ENCODE peak calls at places on chromosomes 11 and 22, in nine cellular contexts. One of them, this sample, is unnamed.

GRCh38 chr11:8083871-8084281 is 2.9 kb downstream of the TUB start:
- DNase-seq in NCI-H446: peak; percentile 24
- DNase-seq in M059J: no peak
- DNase-seq in kidney tubule cell: no peak
- DNase-seq in H4: no peak
- DNase-seq in skeletal muscle cell: no peak
- DNase-seq in tibial nerve: no peak
- DNase-seq in activated naive CD8-positive, alpha-beta T cell treated with anti-CD3 and anti-CD28 coated beads for 36 hours: no peak
- DNase-seq in activated CD4-positive, alpha-beta memory T cell treated with anti-CD3 and anti-CD28 coated beads for 36 hours: no peak
- DNase-seq in this sample: no peak

GRCh38 chr11:114263510-114264170 is 32.6 kb upstream of the NNMT start:
- DNase-seq in skeletal muscle cell: no peak
- DNase-seq in NCI-H446: no peak
- DNase-seq in M059J: no peak
- DNase-seq in kidney tubule cell: no peak
- DNase-seq in activated CD4-positive, alpha-beta memory T cell treated with anti-CD3 and anti-CD28 coated beads for 36 hours: no peak
- DNase-seq in tibial nerve: no peak
- DNase-seq in H4: no peak
- DNase-seq in activated naive CD8-positive, alpha-beta T cell treated with anti-CD3 and anti-CD28 coated beads for 36 hours: no peak
- DNase-seq in this sample: no peak

GRCh38 chr11:46066335-46066734 is 54.9 kb downstream of the PHF21A start:
- DNase-seq in skeletal muscle cell: no peak
- DNase-seq in NCI-H446: no peak
- DNase-seq in activated naive CD8-positive, alpha-beta T cell treated with anti-CD3 and anti-CD28 coated beads for 36 hours: no peak
- DNase-seq in M059J: no peak
- DNase-seq in kidney tubule cell: peak; percentile 76
- DNase-seq in activated CD4-positive, alpha-beta memory T cell treated with anti-CD3 and anti-CD28 coated beads for 36 hours: no peak
- DNase-seq in tibial nerve: no peak
- DNase-seq in H4: no peak
- DNase-seq in this sample: peak; percentile 80

GRCh38 chr22:38110008-38110862 is at the start of gene BAIAP2L2:
- DNase-seq in skeletal muscle cell: no peak
- DNase-seq in activated CD4-positive, alpha-beta memory T cell treated with anti-CD3 and anti-CD28 coated beads for 36 hours: no peak
- DNase-seq in tibial nerve: no peak
- DNase-seq in NCI-H446: no peak
- DNase-seq in H4: no peak
- DNase-seq in M059J: no peak
- DNase-seq in activated naive CD8-positive, alpha-beta T cell treated with anti-CD3 and anti-CD28 coated beads for 36 hours: no peak
- DNase-seq in kidney tubule cell: peak; percentile 91
- DNase-seq in this sample: no peak

GRCh38 chr11:46293616-46294015 is 16.2 kb downstream of the CREB3L1 start:
- DNase-seq in M059J: peak; percentile 98
- DNase-seq in tibial nerve: no peak
- DNase-seq in H4: peak; percentile 83
- DNase-seq in NCI-H446: no peak
- DNase-seq in activated CD4-positive, alpha-beta memory T cell treated with anti-CD3 and anti-CD28 coated beads for 36 hours: no peak
- DNase-seq in kidney tubule cell: peak; percentile 93
- DNase-seq in activated naive CD8-positive, alpha-beta T cell treated with anti-CD3 and anti-CD28 coated beads for 36 hours: no peak
- DNase-seq in skeletal muscle cell: peak; percentile 90
- DNase-seq in this sample: no peak

GRCh38 chr22:36860438-36860820 is 377 bp upstream of the NCF4 start:
- DNase-seq in kidney tubule cell: no peak
- DNase-seq in activated CD4-positive, alpha-beta memory T cell treated with anti-CD3 and anti-CD28 coated beads for 36 hours: no peak
- DNase-seq in activated naive CD8-positive, alpha-beta T cell treated with anti-CD3 and anti-CD28 coated beads for 36 hours: no peak
- DNase-seq in H4: no peak
- DNase-seq in M059J: no peak
- DNase-seq in skeletal muscle cell: no peak
- DNase-seq in NCI-H446: no peak
- DNase-seq in tibial nerve: no peak
- DNase-seq in this sample: no peak

GRCh38 chr11:124917115-124917637 is 1.9 kb upstream of the HEPN1 start:
- DNase-seq in skeletal muscle cell: peak; percentile 57
- DNase-seq in activated naive CD8-positive, alpha-beta T cell treated with anti-CD3 and anti-CD28 coated beads for 36 hours: no peak
- DNase-seq in kidney tubule cell: no peak
- DNase-seq in tibial nerve: no peak
- DNase-seq in H4: peak; percentile 48
- DNase-seq in M059J: no peak
- DNase-seq in activated CD4-positive, alpha-beta memory T cell treated with anti-CD3 and anti-CD28 coated beads for 36 hours: no peak
- DNase-seq in NCI-H446: peak; percentile 89
- DNase-seq in this sample: no peak

GRCh38 chr22:25903294-25903693 is 161.3 kb downstream of the MYO18B start:
- DNase-seq in M059J: no peak
- DNase-seq in activated CD4-positive, alpha-beta memory T cell treated with anti-CD3 and anti-CD28 coated beads for 36 hours: no peak
- DNase-seq in H4: no peak
- DNase-seq in NCI-H446: no peak
- DNase-seq in kidney tubule cell: no peak
- DNase-seq in activated naive CD8-positive, alpha-beta T cell treated with anti-CD3 and anti-CD28 coated beads for 36 hours: peak; percentile 5
- DNase-seq in tibial nerve: no peak
- DNase-seq in skeletal muscle cell: no peak
- DNase-seq in this sample: no peak

GRCh38 chr22:36937319-36938027 is 24.0 kb downstream of the CSF2RB start:
- DNase-seq in H4: no peak
- DNase-seq in activated CD4-positive, alpha-beta memory T cell treated with anti-CD3 and anti-CD28 coated beads for 36 hours: peak; percentile 4
- DNase-seq in kidney tubule cell: no peak
- DNase-seq in activated naive CD8-positive, alpha-beta T cell treated with anti-CD3 and anti-CD28 coated beads for 36 hours: no peak
- DNase-seq in NCI-H446: no peak
- DNase-seq in skeletal muscle cell: no peak
- DNase-seq in M059J: no peak
- DNase-seq in tibial nerve: no peak
- DNase-seq in this sample: no peak

GRCh38 chr11:86535773-86536172 is 136.6 kb downstream of the ME3 start:
- DNase-seq in activated CD4-positive, alpha-beta memory T cell treated with anti-CD3 and anti-CD28 coated beads for 36 hours: no peak
- DNase-seq in activated naive CD8-positive, alpha-beta T cell treated with anti-CD3 and anti-CD28 coated beads for 36 hours: no peak
- DNase-seq in skeletal muscle cell: no peak
- DNase-seq in tibial nerve: no peak
- DNase-seq in M059J: no peak
- DNase-seq in kidney tubule cell: no peak
- DNase-seq in NCI-H446: no peak
- DNase-seq in H4: no peak
- DNase-seq in this sample: no peak

GRCh38 chr11:115333106-115333505 is 171.1 kb downstream of the CADM1 start:
- DNase-seq in H4: peak; percentile 30
- DNase-seq in activated naive CD8-positive, alpha-beta T cell treated with anti-CD3 and anti-CD28 coated beads for 36 hours: no peak
- DNase-seq in kidney tubule cell: peak; percentile 55
- DNase-seq in activated CD4-positive, alpha-beta memory T cell treated with anti-CD3 and anti-CD28 coated beads for 36 hours: no peak
- DNase-seq in M059J: peak; percentile 76
- DNase-seq in tibial nerve: no peak
- DNase-seq in NCI-H446: no peak
- DNase-seq in skeletal muscle cell: no peak
- DNase-seq in this sample: peak; percentile 51

GRCh38 chr22:22450343-22450839 is 58.2 kb downstream of the ZNF280B start:
- DNase-seq in H4: no peak
- DNase-seq in tibial nerve: peak; percentile 14
- DNase-seq in skeletal muscle cell: no peak
- DNase-seq in NCI-H446: no peak
- DNase-seq in activated naive CD8-positive, alpha-beta T cell treated with anti-CD3 and anti-CD28 coated beads for 36 hours: no peak
- DNase-seq in kidney tubule cell: no peak
- DNase-seq in M059J: no peak
- DNase-seq in activated CD4-positive, alpha-beta memory T cell treated with anti-CD3 and anti-CD28 coated beads for 36 hours: no peak
- DNase-seq in this sample: no peak

GRCh38 chr22:37665487-37665886 is 7.0 kb downstream of the PDXP start:
- DNase-seq in tibial nerve: no peak
- DNase-seq in activated CD4-positive, alpha-beta memory T cell treated with anti-CD3 and anti-CD28 coated beads for 36 hours: no peak
- DNase-seq in activated naive CD8-positive, alpha-beta T cell treated with anti-CD3 and anti-CD28 coated beads for 36 hours: no peak
- DNase-seq in M059J: no peak
- DNase-seq in skeletal muscle cell: no peak
- DNase-seq in kidney tubule cell: no peak
- DNase-seq in H4: no peak
- DNase-seq in NCI-H446: no peak
- DNase-seq in this sample: no peak

GRCh38 chr22:37274380-37274862 is 7.9 kb upstream of the CYTH4 start:
- DNase-seq in NCI-H446: no peak
- DNase-seq in M059J: no peak
- DNase-seq in activated CD4-positive, alpha-beta memory T cell treated with anti-CD3 and anti-CD28 coated beads for 36 hours: no peak
- DNase-seq in kidney tubule cell: no peak
- DNase-seq in skeletal muscle cell: no peak
- DNase-seq in H4: no peak
- DNase-seq in tibial nerve: no peak
- DNase-seq in activated naive CD8-positive, alpha-beta T cell treated with anti-CD3 and anti-CD28 coated beads for 36 hours: no peak
- DNase-seq in this sample: no peak

GRCh38 chr11:102494216-102494615 is 36.3 kb downstream of the MMP7 start:
- DNase-seq in M059J: peak; percentile 89
- DNase-seq in activated CD4-positive, alpha-beta memory T cell treated with anti-CD3 and anti-CD28 coated beads for 36 hours: no peak
- DNase-seq in skeletal muscle cell: peak; percentile 47
- DNase-seq in H4: peak; percentile 55
- DNase-seq in NCI-H446: no peak
- DNase-seq in tibial nerve: no peak
- DNase-seq in kidney tubule cell: peak; percentile 93
- DNase-seq in activated naive CD8-positive, alpha-beta T cell treated with anti-CD3 and anti-CD28 coated beads for 36 hours: no peak
- DNase-seq in this sample: peak; percentile 78

GRCh38 chr11:66546368-66546965 is at the start of gene ACTN3:
- DNase-seq in H4: no peak
- DNase-seq in M059J: no peak
- DNase-seq in skeletal muscle cell: peak; percentile 6
- DNase-seq in activated CD4-positive, alpha-beta memory T cell treated with anti-CD3 and anti-CD28 coated beads for 36 hours: peak; percentile 20
- DNase-seq in tibial nerve: peak; percentile 29
- DNase-seq in activated naive CD8-positive, alpha-beta T cell treated with anti-CD3 and anti-CD28 coated beads for 36 hours: no peak
- DNase-seq in NCI-H446: no peak
- DNase-seq in kidney tubule cell: no peak
- DNase-seq in this sample: no peak

GRCh38 chr11:12433571-12434061 is 56.2 kb downstream of the PARVA start:
- DNase-seq in M059J: peak; percentile 78
- DNase-seq in NCI-H446: peak; percentile 15
- DNase-seq in tibial nerve: no peak
- DNase-seq in activated naive CD8-positive, alpha-beta T cell treated with anti-CD3 and anti-CD28 coated beads for 36 hours: no peak
- DNase-seq in activated CD4-positive, alpha-beta memory T cell treated with anti-CD3 and anti-CD28 coated beads for 36 hours: no peak
- DNase-seq in kidney tubule cell: no peak
- DNase-seq in skeletal muscle cell: peak; percentile 73
- DNase-seq in H4: peak; percentile 99
- DNase-seq in this sample: no peak

GRCh38 chr11:69799582-69799981 is 19.6 kb downstream of the FGF3 start:
- DNase-seq in tibial nerve: no peak
- DNase-seq in NCI-H446: no peak
- DNase-seq in activated CD4-positive, alpha-beta memory T cell treated with anti-CD3 and anti-CD28 coated beads for 36 hours: no peak
- DNase-seq in skeletal muscle cell: no peak
- DNase-seq in H4: peak; percentile 54
- DNase-seq in M059J: peak; percentile 46
- DNase-seq in activated naive CD8-positive, alpha-beta T cell treated with anti-CD3 and anti-CD28 coated beads for 36 hours: no peak
- DNase-seq in kidney tubule cell: peak; percentile 13
- DNase-seq in this sample: peak; percentile 21

GRCh38 chr11:122037911-122038310 is 78.1 kb downstream of the BLID start:
- DNase-seq in tibial nerve: no peak
- DNase-seq in kidney tubule cell: no peak
- DNase-seq in activated naive CD8-positive, alpha-beta T cell treated with anti-CD3 and anti-CD28 coated beads for 36 hours: no peak
- DNase-seq in skeletal muscle cell: no peak
- DNase-seq in H4: no peak
- DNase-seq in NCI-H446: no peak
- DNase-seq in activated CD4-positive, alpha-beta memory T cell treated with anti-CD3 and anti-CD28 coated beads for 36 hours: no peak
- DNase-seq in M059J: no peak
- DNase-seq in this sample: no peak

GRCh38 chr11:86722748-86723147 is 50.3 kb upstream of the ME3 start:
- DNase-seq in NCI-H446: no peak
- DNase-seq in activated CD4-positive, alpha-beta memory T cell treated with anti-CD3 and anti-CD28 coated beads for 36 hours: no peak
- DNase-seq in kidney tubule cell: no peak
- DNase-seq in H4: no peak
- DNase-seq in M059J: no peak
- DNase-seq in tibial nerve: no peak
- DNase-seq in activated naive CD8-positive, alpha-beta T cell treated with anti-CD3 and anti-CD28 coated beads for 36 hours: no peak
- DNase-seq in skeletal muscle cell: no peak
- DNase-seq in this sample: no peak

GRCh38 chr22:46083383-46084350 is 66.7 kb upstream of the PPARA start:
- DNase-seq in tibial nerve: peak; percentile 15
- DNase-seq in skeletal muscle cell: no peak
- DNase-seq in M059J: no peak
- DNase-seq in H4: no peak
- DNase-seq in activated naive CD8-positive, alpha-beta T cell treated with anti-CD3 and anti-CD28 coated beads for 36 hours: no peak
- DNase-seq in NCI-H446: no peak
- DNase-seq in activated CD4-positive, alpha-beta memory T cell treated with anti-CD3 and anti-CD28 coated beads for 36 hours: no peak
- DNase-seq in kidney tubule cell: no peak
- DNase-seq in this sample: peak; percentile 32

GRCh38 chr11:112113539-112114457 is 27.1 kb downstream of the SDHD start:
- DNase-seq in kidney tubule cell: peak; percentile 67
- DNase-seq in H4: peak; percentile 57
- DNase-seq in NCI-H446: peak; percentile 72
- DNase-seq in M059J: peak; percentile 66
- DNase-seq in activated naive CD8-positive, alpha-beta T cell treated with anti-CD3 and anti-CD28 coated beads for 36 hours: no peak
- DNase-seq in skeletal muscle cell: peak; percentile 16
- DNase-seq in tibial nerve: no peak
- DNase-seq in activated CD4-positive, alpha-beta memory T cell treated with anti-CD3 and anti-CD28 coated beads for 36 hours: no peak
- DNase-seq in this sample: peak; percentile 54

GRCh38 chr11:64616817-64617216 is 25.8 kb downstream of the SLC22A12 start:
- DNase-seq in H4: no peak
- DNase-seq in activated naive CD8-positive, alpha-beta T cell treated with anti-CD3 and anti-CD28 coated beads for 36 hours: no peak
- DNase-seq in NCI-H446: no peak
- DNase-seq in tibial nerve: no peak
- DNase-seq in M059J: no peak
- DNase-seq in skeletal muscle cell: no peak
- DNase-seq in kidney tubule cell: no peak
- DNase-seq in activated CD4-positive, alpha-beta memory T cell treated with anti-CD3 and anti-CD28 coated beads for 36 hours: no peak
- DNase-seq in this sample: no peak

GRCh38 chr22:47248925-47249324 is 486.5 kb downstream of the TBC1D22A start:
- DNase-seq in M059J: no peak
- DNase-seq in activated CD4-positive, alpha-beta memory T cell treated with anti-CD3 and anti-CD28 coated beads for 36 hours: no peak
- DNase-seq in tibial nerve: no peak
- DNase-seq in H4: no peak
- DNase-seq in activated naive CD8-positive, alpha-beta T cell treated with anti-CD3 and anti-CD28 coated beads for 36 hours: no peak
- DNase-seq in NCI-H446: no peak
- DNase-seq in skeletal muscle cell: no peak
- DNase-seq in kidney tubule cell: no peak
- DNase-seq in this sample: no peak

GRCh38 chr11:114399490-114399889 is 821 bp downstream of the C11orf71 start:
- DNase-seq in M059J: no peak
- DNase-seq in skeletal muscle cell: no peak
- DNase-seq in NCI-H446: no peak
- DNase-seq in H4: no peak
- DNase-seq in activated CD4-positive, alpha-beta memory T cell treated with anti-CD3 and anti-CD28 coated beads for 36 hours: no peak
- DNase-seq in kidney tubule cell: peak; percentile 46
- DNase-seq in tibial nerve: no peak
- DNase-seq in activated naive CD8-positive, alpha-beta T cell treated with anti-CD3 and anti-CD28 coated beads for 36 hours: no peak
- DNase-seq in this sample: no peak

GRCh38 chr11:2471804-2472096 is 26.9 kb downstream of the KCNQ1 start:
- DNase-seq in activated naive CD8-positive, alpha-beta T cell treated with anti-CD3 and anti-CD28 coated beads for 36 hours: no peak
- DNase-seq in tibial nerve: no peak
- DNase-seq in skeletal muscle cell: no peak
- DNase-seq in H4: no peak
- DNase-seq in M059J: no peak
- DNase-seq in NCI-H446: no peak
- DNase-seq in activated CD4-positive, alpha-beta memory T cell treated with anti-CD3 and anti-CD28 coated beads for 36 hours: no peak
- DNase-seq in kidney tubule cell: no peak
- DNase-seq in this sample: no peak

GRCh38 chr11:19279455-19279854 is 38.7 kb upstream of the E2F8 start:
- DNase-seq in H4: no peak
- DNase-seq in M059J: no peak
- DNase-seq in kidney tubule cell: no peak
- DNase-seq in activated CD4-positive, alpha-beta memory T cell treated with anti-CD3 and anti-CD28 coated beads for 36 hours: no peak
- DNase-seq in tibial nerve: no peak
- DNase-seq in activated naive CD8-positive, alpha-beta T cell treated with anti-CD3 and anti-CD28 coated beads for 36 hours: no peak
- DNase-seq in skeletal muscle cell: no peak
- DNase-seq in NCI-H446: no peak
- DNase-seq in this sample: no peak

GRCh38 chr11:119263352-119263940 is 53.5 kb downstream of the MCAM start:
- DNase-seq in NCI-H446: no peak
- DNase-seq in skeletal muscle cell: no peak
- DNase-seq in activated CD4-positive, alpha-beta memory T cell treated with anti-CD3 and anti-CD28 coated beads for 36 hours: no peak
- DNase-seq in H4: no peak
- DNase-seq in kidney tubule cell: peak; percentile 44
- DNase-seq in activated naive CD8-positive, alpha-beta T cell treated with anti-CD3 and anti-CD28 coated beads for 36 hours: no peak
- DNase-seq in M059J: no peak
- DNase-seq in tibial nerve: no peak
- DNase-seq in this sample: no peak

GRCh38 chr11:96188625-96189006 is 154.4 kb downstream of the MAML2 start:
- DNase-seq in M059J: peak; percentile 59
- DNase-seq in NCI-H446: no peak
- DNase-seq in H4: no peak
- DNase-seq in skeletal muscle cell: peak; percentile 39
- DNase-seq in activated CD4-positive, alpha-beta memory T cell treated with anti-CD3 and anti-CD28 coated beads for 36 hours: peak; percentile 59
- DNase-seq in kidney tubule cell: no peak
- DNase-seq in activated naive CD8-positive, alpha-beta T cell treated with anti-CD3 and anti-CD28 coated beads for 36 hours: peak; percentile 51
- DNase-seq in tibial nerve: no peak
- DNase-seq in this sample: peak; percentile 51

This sample was measured in mammary epithelial cell.